ENCODE peak calls at places on chromosomes 11 and 22, in nine cellular contexts. A is Ammon's horn; F is retina; N is AG08396; C is GM04503; W is H4; Z is NCI-H1694 treated with DMSO at 0.1 percent for 48 hours; J is AG10803; X is stimulated activated effector memory CD8-positive, alpha-beta T cell treated with anti-CD3 and anti-CD28 coated beads, Interleukin-12 subunit alpha, Interleukin-12 subunit beta, amount 100 ng/mL, for 72 hours. E is an unnamed sample.

GRCh38 chr11:101523634-101524260 is 60.1 kb downstream of the TRPC6 start:
- DNase-seq in A (no peak), F (no peak), N (no peak), C (no peak), W (no peak), Z (no peak), J (no peak), X (no peak), E (no peak)

GRCh38 chr11:2995893-2996554 is 3.9 kb upstream of the NAP1L4 start:
- DNase-seq in A (no peak), F (no peak), N (no peak), C (no peak), W (no peak), Z (no peak), J (no peak), X (no peak), E (no peak)

GRCh38 chr11:62786318-62787004 is 741 bp upstream of the TMEM179B start:
- DNase-seq in A (peak), F (peak), N (peak), C (peak), W (peak), Z (peak), J (peak), X (peak), E (peak)

GRCh38 chr22:45760682-45761081 is 89.0 kb downstream of the ATXN10 start:
- DNase-seq in A (no peak), F (no peak), N (no peak), C (no peak), W (no peak), Z (no peak), J (no peak), X (no peak), E (no peak)

GRCh38 chr11:130580372-130580771 is 131.9 kb downstream of the ADAMTS15 start:
- DNase-seq in A (peak), F (peak), N (peak), C (peak), W (peak), Z (no peak), J (peak), X (no peak), E (peak)

GRCh38 chr11:116895053-116895757 is 57.8 kb upstream of the APOA1 start:
- DNase-seq in A (no peak), F (peak), N (no peak), C (no peak), W (no peak), Z (no peak), J (no peak), X (no peak), E (peak)

GRCh38 chr11:30984827-30985226 is 384.7 kb downstream of the DCDC1 start:
- DNase-seq in A (no peak), F (no peak), N (no peak), C (no peak), W (no peak), Z (no peak), J (peak), X (no peak), E (no peak)

GRCh38 chr11:68506908-68507307 is 46.4 kb downstream of the PPP6R3 start:
- DNase-seq in A (no peak), F (no peak), N (no peak), C (no peak), W (no peak), Z (no peak), J (no peak), X (no peak), E (no peak)

GRCh38 chr11:74820763-74821162 is 72.1 kb downstream of the RNF169 start:
- DNase-seq in A (no peak), F (no peak), N (peak), C (peak), W (peak), Z (no peak), J (peak), X (no peak), E (no peak)

GRCh38 chr11:2912498-2912897 is 16.7 kb downstream of the PHLDA2 start:
- DNase-seq in A (no peak), F (no peak), N (peak), C (no peak), W (peak), Z (no peak), J (peak), X (no peak), E (peak)

GRCh38 chr11:106463796-106464201 is 386.3 kb downstream of the AASDHPPT start:
- DNase-seq in A (no peak), F (no peak), N (no peak), C (no peak), W (no peak), Z (no peak), J (no peak), X (no peak), E (no peak)

GRCh38 chr22:46110215-46110614 is 40.1 kb upstream of the PPARA start:
- DNase-seq in A (no peak), F (no peak), N (peak), C (no peak), W (no peak), Z (no peak), J (peak), X (no peak), E (no peak)

GRCh38 chr11:1757861-1758610 is 5.7 kb downstream of the CTSD start:
- DNase-seq in A (peak), F (no peak), N (no peak), C (no peak), W (no peak), Z (no peak), J (no peak), X (peak), E (peak)

GRCh38 chr11:134176284-134176683 is 47.5 kb downstream of the NCAPD3 start:
- DNase-seq in A (peak), F (no peak), N (no peak), C (no peak), W (no peak), Z (no peak), J (peak), X (no peak), E (peak)

GRCh38 chr22:32649515-32650200 is 151.8 kb upstream of the TIMP3 start:
- DNase-seq in A (no peak), F (no peak), N (peak), C (no peak), W (peak), Z (no peak), J (peak), X (no peak), E (no peak)

GRCh38 chr22:25169278-25170031 is 30.2 kb upstream of the CRYBB3 start:
- DNase-seq in A (no peak), F (no peak), N (no peak), C (no peak), W (no peak), Z (no peak), J (no peak), X (no peak), E (no peak)

GRCh38 chr11:75768909-75769771 is 562 bp downstream of the DGAT2 start:
- DNase-seq in A (no peak), F (no peak), N (peak), C (no peak), W (no peak), Z (no peak), J (no peak), X (no peak), E (no peak)

E was measured in aorta.